ENCODE peak calls at places on chromosomes 4 and X, in eight cellular contexts. R, E, C, I, O, N, A and W are unnamed samples.

GRCh38 chrX:1355131-1355799 is 18.7 kb downstream of the IL3RA start:
- DNase-seq in R (no peak), E (no peak), C (no peak), I (no peak), O (no peak), N (no peak), A (no peak), W (no peak)

GRCh38 chrX:2761246-2761645 is 9.4 kb downstream of the XG start:
- DNase-seq in R (no peak), E (no peak), C (no peak), I (no peak), O (no peak), N (no peak), A (no peak), W (no peak)

GRCh38 chrX:118418811-118419251 is 72.9 kb downstream of the WDR44 start:
- DNase-seq in R (no peak), E (no peak), C (no peak), I (no peak), O (no peak), N (no peak), A (no peak), W (no peak)

GRCh38 chr4:33062155-33062554 is 2342.0 kb downstream of the PCDH7 start:
- DNase-seq in R (no peak), E (no peak), C (no peak), I (no peak), O (no peak), N (no peak), A (no peak), W (no peak)

GRCh38 chr4:136329042-136329662 is 1203.1 kb downstream of the PCDH18 start:
- DNase-seq in R (no peak), E (no peak), C (no peak), I (no peak), O (peak; percentile 2), N (no peak), A (no peak), W (no peak)

GRCh38 chrX:70455366-70456202 is 10.9 kb downstream of the DLG3 start:
- DNase-seq in R (no peak), E (no peak), C (no peak), I (no peak), O (no peak), N (peak; percentile 47), A (no peak), W (no peak)

GRCh38 chr4:10944321-10944720 is 259.8 kb upstream of the CLNK start:
- DNase-seq in R (no peak), E (no peak), C (no peak), I (no peak), O (no peak), N (no peak), A (no peak), W (no peak)

GRCh38 chrX:104469771-104470170 is 96.2 kb upstream of the IL1RAPL2 start:
- DNase-seq in R (no peak), E (no peak), C (no peak), I (no peak), O (no peak), N (no peak), A (no peak), W (no peak)

GRCh38 chrX:24760601-24761000 is 66.9 kb downstream of the POLA1 start:
- DNase-seq in R (no peak), E (no peak), C (no peak), I (no peak), O (no peak), N (no peak), A (no peak), W (no peak)

GRCh38 chr4:180394307-180394706 is 1848.9 kb upstream of the TENM3 start:
- DNase-seq in R (no peak), E (no peak), C (no peak), I (no peak), O (no peak), N (no peak), A (no peak), W (no peak)

GRCh38 chrX:43493751-43494150 is 162.3 kb upstream of the MAOA start:
- DNase-seq in R (no peak), E (no peak), C (no peak), I (no peak), O (no peak), N (peak; percentile 22), A (no peak), W (no peak)

GRCh38 chr4:169795585-169795984 is 37.8 kb upstream of the HPF1 start:
- DNase-seq in R (no peak), E (no peak), C (no peak), I (no peak), O (no peak), N (no peak), A (no peak), W (no peak)

GRCh38 chrX:145832796-145833195 is 15.2 kb downstream of the SLITRK2 start:
- DNase-seq in R (no peak), E (no peak), C (no peak), I (no peak), O (no peak), N (no peak), A (no peak), W (no peak)

GRCh38 chr4:75490155-75490554 is 24.0 kb downstream of the RCHY1 start:
- DNase-seq in R (no peak), E (no peak), C (no peak), I (no peak), O (peak; percentile 16), N (no peak), A (no peak), W (peak; percentile 4)

GRCh38 chr4:40573593-40574311 is 55.9 kb downstream of the RBM47 start:
- DNase-seq in R (no peak), E (no peak), C (no peak), I (no peak), O (peak; percentile 91), N (no peak), A (no peak), W (no peak)

GRCh38 chr4:89055157-89056080 is 1.6 kb downstream of the FAM13A start:
- DNase-seq in R (no peak), E (no peak), C (no peak), I (no peak), O (no peak), N (no peak), A (no peak), W (peak; percentile 25)

GRCh38 chrX:139086243-139086642 is 374.7 kb upstream of the FGF13 start:
- DNase-seq in R (no peak), E (no peak), C (no peak), I (no peak), O (no peak), N (no peak), A (no peak), W (no peak)

GRCh38 chrX:77597090-77597489 is 149.9 kb downstream of the FGF16 start:
- DNase-seq in R (no peak), E (no peak), C (peak; percentile 8), I (no peak), O (peak; percentile 1), N (no peak), A (no peak), W (no peak)

GRCh38 chrX:111095974-111096870 is at the start of gene PAK3:
- DNase-seq in R (peak; percentile 80), E (no peak), C (no peak), I (no peak), O (no peak), N (peak; percentile 79), A (peak; percentile 20), W (no peak)

GRCh38 chr4:99893991-99894981 is at the start of gene LAMTOR3:
- DNase-seq in R (peak; percentile 89), E (peak; percentile 71), C (peak; percentile 93), I (peak; percentile 97), O (peak; percentile 92), N (peak; percentile 92), A (peak; percentile 91), W (peak; percentile 95)
- TF ChIP-seq POLR2A in R (peak; percentile 38), E (peak; percentile 19), C (peak; percentile 71), I (no peak), O (peak; percentile 49), N (peak; percentile 63), A (no peak), W (peak; percentile 68)

DNA sequence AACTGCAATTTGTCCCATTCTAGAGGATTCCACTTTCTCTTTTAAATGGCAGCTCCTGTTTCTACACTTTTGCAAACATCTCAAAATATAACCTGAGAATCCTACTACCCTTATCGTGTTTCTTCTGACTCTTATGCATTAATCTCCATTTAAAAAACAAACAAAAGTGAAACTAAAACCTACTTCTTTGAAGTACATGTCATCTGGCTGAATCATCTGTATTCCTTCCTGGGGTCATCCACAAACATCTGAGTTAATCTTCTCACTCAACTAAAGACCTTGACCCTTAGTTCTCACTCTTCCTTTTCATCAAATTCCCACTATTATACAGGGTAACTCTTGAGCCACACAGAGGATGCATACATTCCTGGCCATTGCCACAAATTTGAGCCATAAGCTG is 584.8 kb downstream of the PPARGC1A start:
- DNase-seq in R (no peak), E (no peak), C (no peak), I (no peak), O (no peak), N (no peak), A (no peak), W (no peak)
- TF ChIP-seq POLR2A in R (no peak), E (no peak), C (no peak), I (no peak), O (no peak), N (no peak), A (no peak), W (no peak)

DNA sequence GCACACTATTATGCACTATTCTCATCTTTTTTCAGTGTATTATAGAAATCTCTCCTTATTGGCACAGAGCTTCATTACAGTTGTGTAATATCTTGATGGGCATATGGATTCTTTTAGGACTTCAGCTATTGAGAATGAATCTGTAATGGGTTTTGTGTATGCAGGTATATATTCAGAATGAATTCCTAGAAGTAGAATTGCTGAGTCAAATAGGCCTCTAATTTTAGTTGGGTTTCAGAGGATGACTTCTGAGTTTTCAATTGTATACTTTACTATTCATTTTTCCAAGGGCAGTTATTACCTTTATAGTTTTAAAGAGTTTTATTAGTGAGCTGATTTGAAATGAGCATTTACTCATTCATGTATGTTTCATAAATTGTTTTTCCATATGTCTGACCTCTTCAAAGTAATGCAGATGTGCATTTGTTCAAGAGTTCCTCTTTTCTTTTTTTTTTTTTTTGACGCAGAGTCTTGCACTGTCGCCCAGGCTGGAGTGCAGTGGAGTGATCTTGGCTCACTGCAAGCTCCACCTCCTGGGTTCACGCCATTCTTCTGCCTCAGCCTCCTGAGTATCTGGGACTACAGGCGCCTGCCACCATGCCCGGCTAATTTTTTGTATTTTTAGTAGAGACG is 19.5 kb downstream of the CASP6 start:
- DNase-seq in R (no peak), E (no peak), C (no peak), I (no peak), O (no peak), N (no peak), A (no peak), W (no peak)
- TF ChIP-seq POLR2A in R (no peak), E (no peak), C (no peak), I (no peak), O (no peak), N (no peak), A (no peak), W (no peak)

DNA sequence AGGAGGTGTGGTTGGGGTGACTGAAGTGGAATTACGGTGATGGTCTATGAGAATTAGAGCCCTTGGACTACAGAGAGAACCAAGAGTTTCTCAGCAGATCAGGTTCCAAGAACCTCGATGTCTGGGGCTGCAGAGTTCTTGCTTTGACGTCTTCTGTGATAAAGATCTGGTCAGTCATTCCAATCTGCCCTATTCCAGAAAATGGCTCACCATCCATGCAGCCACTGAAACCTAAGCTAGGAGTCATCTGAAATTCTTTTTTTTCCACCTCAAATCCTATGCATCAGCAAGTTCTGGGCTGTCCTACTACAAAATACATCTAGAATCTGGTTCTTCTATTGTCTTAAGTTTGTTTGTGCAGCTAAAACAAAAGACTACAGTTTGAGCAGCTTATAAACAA is 254.4 kb upstream of the PGRMC2 start:
- DNase-seq in R (no peak), E (no peak), C (no peak), I (no peak), O (no peak), N (no peak), A (no peak), W (no peak)
- TF ChIP-seq POLR2A in R (no peak), E (no peak), C (no peak), I (no peak), O (no peak), N (no peak), A (no peak), W (no peak)